ENCODE peak calls at places on chromosome 15, in six cellular contexts. T is left ventricle myocardium inferior, M is esophagus muscularis mucosa, P is IMR-90, S is Peyer's patch, B is heart right ventricle. X is an unnamed sample. For H3K27me3 and H3K9me3, the result is how much of the 10 kb centered on the place peaks cover.

GRCh38 chr15:25838871-25839195 is 24.3 kb downstream of the ATP10A start:
- DNase-seq in M (no peak), P (no peak), T (no peak), B (no peak), S (no peak), X (no peak)

GRCh38 chr15:83061680-83062079 is 5.4 kb downstream of the BTBD1 start:
- DNase-seq in M (no peak), T (no peak), P (peak), S (no peak), B (no peak), X (no peak)

GRCh38 chr15:31366169-31366734 is 39.6 kb downstream of the KLF13 start:
- DNase-seq in T (peak), B (peak), M (no peak), P (no peak), S (no peak), X (no peak)

GRCh38 chr15:74616996-74617395 is 1.4 kb downstream of the CLK3 start:
- DNase-seq in B (no peak), P (no peak), S (no peak), T (no peak), M (no peak), X (no peak)

GRCh38 chr15:74830868-74831267 is 4.4 kb downstream of the CPLX3 start:
- DNase-seq in P (no peak), M (no peak), S (no peak), T (peak), B (peak), X (no peak)

GRCh38 chr15:88894819-88895767 is at the start of gene HAPLN3:
- DNase-seq in T (no peak), P (peak), M (no peak), B (peak), S (no peak), X (no peak)

GRCh38 chr15:67082007-67082536 is 16.7 kb downstream of the SMAD3 start:
- DNase-seq in P (no peak), T (no peak), M (no peak), S (no peak), B (no peak), X (no peak)

GRCh38 chr15:58766290-58766689 is 4.8 kb upstream of the MINDY2 start:
- DNase-seq in S (no peak), T (no peak), B (no peak), P (no peak), M (no peak), X (no peak)

GRCh38 chr15:34439878-34440277 is 2.3 kb upstream of the GOLGA8A start:
- DNase-seq in S (no peak), T (no peak), B (no peak), P (no peak), M (no peak), X (no peak)

GRCh38 chr15:64343841-64344240 is 12.1 kb downstream of the CSNK1G1 start:
- DNase-seq in P (peak), M (no peak), T (no peak), B (no peak), S (no peak), X (no peak)

GRCh38 chr15:43516185-43516584 is 1.2 kb upstream of the MAP1A start:
- DNase-seq in T (peak), B (peak), P (no peak), S (no peak), M (no peak), X (no peak)

GRCh38 chr15:43516801-43517353 is 531 bp upstream of the MAP1A start:
- DNase-seq in B (no peak), S (no peak), P (peak), T (no peak), M (no peak), X (no peak)

GRCh38 chr15:43519207-43519606 is 1.8 kb downstream of the MAP1A start:
- DNase-seq in T (no peak), S (no peak), B (no peak), M (no peak), P (no peak), X (no peak)

GRCh38 chr15:43518073-43518761 is 809 bp downstream of the MAP1A start:
- DNase-seq in P (peak), B (no peak), T (no peak), M (no peak), S (no peak), X (no peak)

DNA sequence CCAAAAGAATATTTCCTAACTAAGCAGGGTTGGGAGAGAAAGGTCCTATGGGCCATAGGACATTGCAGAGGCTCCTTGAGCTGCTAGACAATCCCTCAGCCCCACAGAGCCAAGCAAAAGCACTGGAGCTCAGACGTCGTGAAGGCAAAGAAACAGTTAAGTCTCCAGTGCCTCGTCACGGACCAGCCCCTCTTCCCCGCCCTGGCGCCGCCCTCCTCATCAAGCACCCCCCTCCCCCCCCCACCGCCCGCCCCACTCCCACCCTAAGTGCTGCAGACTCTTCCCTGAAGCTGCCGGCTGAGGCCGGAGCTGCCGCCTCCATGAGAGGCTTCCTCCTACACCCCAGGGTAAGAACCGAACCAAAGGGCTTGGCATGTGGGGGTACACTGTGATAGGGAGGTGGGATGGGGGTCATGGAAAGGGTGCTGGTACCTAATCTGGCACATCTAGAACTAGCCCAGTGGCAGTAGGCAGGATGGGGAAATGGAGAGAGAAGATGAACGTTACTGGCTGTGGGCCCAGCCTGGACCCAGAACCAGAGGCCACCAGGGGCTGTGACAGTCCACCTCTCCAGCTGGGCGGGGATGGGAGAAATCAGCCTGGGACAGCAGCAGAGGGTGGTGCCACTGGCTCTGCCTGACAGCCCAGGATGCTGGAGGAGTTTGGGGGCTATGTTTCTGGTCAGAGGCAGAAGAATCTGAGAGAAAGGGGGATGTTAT is at the start of gene MAP1A:
- DNase-seq in T (peak), M (no peak), P (peak), S (no peak), B (peak), X (no peak)
- H3K4me3 ChIP-seq in T (peak), M (peak), P (peak), S (peak), B (peak), X (no peak)

GRCh38 chr15:52782514-52782913 is 7.6 kb downstream of the ONECUT1 start:
- DNase-seq in T (no peak), P (no peak), M (no peak), S (no peak), B (no peak), X (no peak)

GRCh38 chr15:52783929-52784798 is 6.0 kb downstream of the ONECUT1 start:
- DNase-seq in M (no peak), T (no peak), S (peak), B (no peak), P (no peak), X (no peak)

GRCh38 chr15:52778457-52778856 is 11.7 kb downstream of the ONECUT1 start:
- DNase-seq in T (no peak), P (no peak), B (no peak), S (no peak), M (no peak), X (no peak)

GRCh38 chr15:52783191-52783829 is 6.8 kb downstream of the ONECUT1 start:
- DNase-seq in B (no peak), S (no peak), P (no peak), T (no peak), M (no peak), X (no peak)

GRCh38 chr15:52780172-52780980 is 9.8 kb downstream of the ONECUT1 start:
- DNase-seq in M (no peak), T (peak), B (peak), S (no peak), P (peak), X (peak)
- H3K27me3 ChIP-seq in M (under half), T (half or more), B (half or more), S (under half), P (half or more), X (under half)

GRCh38 chr15:39781147-39781966 is 1.3 kb downstream of the FSIP1 start:
- DNase-seq in B (no peak), P (no peak), M (no peak), T (no peak), S (no peak), X (no peak)
- H3K9me3 ChIP-seq in B (under half), P (under half), M (under half), T (under half), S (under half), X (under half)

GRCh38 chr15:60003243-60004018 is 680 bp upstream of the FOXB1 start:
- DNase-seq in M (no peak), T (no peak), P (no peak), B (no peak), S (no peak), X (no peak)

GRCh38 chr15:60000824-60001641 is 3.1 kb upstream of the FOXB1 start:
- DNase-seq in P (no peak), M (no peak), B (no peak), S (no peak), T (no peak), X (no peak)

GRCh38 chr15:60000113-60000823 is 3.8 kb upstream of the FOXB1 start:
- DNase-seq in S (no peak), T (no peak), M (no peak), B (no peak), P (no peak), X (no peak)

GRCh38 chr15:60002528-60003218 is 1.4 kb upstream of the FOXB1 start:
- DNase-seq in T (no peak), P (peak), B (no peak), M (no peak), S (no peak), X (no peak)

GRCh38 chr15:60001642-60002527 is 2.2 kb upstream of the FOXB1 start:
- DNase-seq in M (no peak), T (no peak), P (no peak), B (no peak), S (no peak), X (no peak)
- H3K4me3 ChIP-seq in M (no peak), T (no peak), P (no peak), B (no peak), S (no peak), X (no peak)

DNA sequence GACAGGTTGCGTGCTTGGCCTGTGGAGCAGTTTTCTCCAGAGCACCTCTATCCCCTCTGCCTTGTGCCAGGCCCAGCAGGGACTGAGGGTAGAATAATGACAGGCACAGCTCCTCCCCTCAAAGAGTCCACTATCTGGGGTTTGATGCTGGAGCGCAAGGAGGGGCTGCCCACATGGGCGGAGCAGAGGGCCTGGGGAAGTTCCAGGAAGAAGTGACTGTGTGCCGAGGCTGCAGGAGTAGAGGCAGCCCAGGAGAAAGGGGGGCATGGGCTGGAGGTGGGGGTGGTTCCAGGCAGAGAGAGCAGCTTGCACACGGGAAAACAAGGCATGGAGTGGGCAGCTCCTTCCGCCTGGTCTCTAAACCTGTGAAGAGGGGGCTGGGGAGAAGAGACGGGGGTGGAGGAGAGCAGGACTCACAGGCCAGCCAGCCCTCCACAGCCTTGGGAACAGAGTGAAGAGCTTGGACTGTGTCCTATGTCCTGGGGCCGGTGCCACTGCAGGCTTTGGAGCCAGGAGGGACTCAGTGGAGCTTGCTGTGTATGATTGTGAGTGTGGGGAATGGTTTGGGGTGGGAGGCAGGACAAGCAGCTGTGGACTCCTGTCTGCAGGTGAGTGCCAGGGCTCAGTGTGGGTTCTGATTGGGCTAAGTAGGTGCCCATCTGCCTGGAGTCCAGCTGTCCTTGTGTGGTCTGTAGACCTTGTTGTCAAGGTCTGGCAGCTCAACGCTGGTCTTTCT is 48.1 kb downstream of the APBA2 start:
- DNase-seq in T (no peak), M (no peak), P (no peak), S (peak), B (no peak), X (no peak)
- H3K27me3 ChIP-seq in T (under half), M (under half), P (under half), S (under half), B (under half), X (under half)

X was measured in naive thymus-derived CD4-positive, alpha-beta T cell.